ENCODE peak calls at places on chromosomes 2 and 18, in seven cellular contexts. X is H1, F is trophoblast cell, K is neuronal stem cell, J is IMR-90, P is mesendoderm, E is H9. L is an unnamed sample.

GRCh38 chr2:28437142-28437835 is 44.6 kb downstream of the FOSL2 start:
- DNase-seq in X (no peak), F (peak), K (no peak), J (no peak), P (peak), E (no peak), L (no peak)

GRCh38 chr2:69704446-69704845 is 37.5 kb upstream of the ANXA4 start:
- DNase-seq in X (no peak), F (no peak), K (no peak), J (no peak), P (no peak), E (no peak), L (no peak)

GRCh38 chr18:475202-475624 is 25.3 kb downstream of the COLEC12 start:
- DNase-seq in X (no peak), F (no peak), K (no peak), J (peak), P (peak), E (peak), L (peak)

GRCh38 chr18:3262234-3263171 is 570 bp downstream of the MYL12B start:
- DNase-seq in X (peak), F (peak), K (no peak), J (no peak), P (peak), E (no peak), L (peak)

GRCh38 chr2:202671317-202672035 is 36.7 kb downstream of the FAM117B start:
- DNase-seq in X (no peak), F (no peak), K (no peak), J (no peak), P (no peak), E (no peak), L (no peak)

GRCh38 chr2:191951832-191952231 is 104.9 kb upstream of the CAVIN2 start:
- DNase-seq in X (no peak), F (no peak), K (no peak), J (no peak), P (no peak), E (no peak), L (no peak)

GRCh38 chr2:188551671-188552070 is 260.0 kb downstream of the GULP1 start:
- DNase-seq in X (no peak), F (no peak), K (no peak), J (no peak), P (no peak), E (no peak), L (no peak)

GRCh38 chr2:200509227-200509607 is 651 bp downstream of the KCTD18 start:
- DNase-seq in X (peak), F (no peak), K (no peak), J (no peak), P (peak), E (no peak), L (peak)

GRCh38 chr18:45243347-45244095 is 371.8 kb upstream of the SLC14A2 start:
- DNase-seq in X (no peak), F (peak), K (no peak), J (no peak), P (no peak), E (no peak), L (no peak)

GRCh38 chr18:59834267-59834666 is 65.5 kb upstream of the PMAIP1 start:
- DNase-seq in X (no peak), F (no peak), K (no peak), J (no peak), P (no peak), E (no peak), L (no peak)

GRCh38 chr2:187299122-187299906 is 148.7 kb downstream of the CALCRL start:
- DNase-seq in X (no peak), F (no peak), K (no peak), J (no peak), P (peak), E (no peak), L (no peak)

GRCh38 chr2:89763581-89764485 is 1072.4 kb downstream of the RPIA start:
- DNase-seq in X (no peak), F (no peak), K (no peak), J (no peak), P (no peak), E (no peak), L (no peak)

GRCh38 chr2:10963155-10963554 is 51.4 kb downstream of the KCNF1 start:
- DNase-seq in X (no peak), F (no peak), K (no peak), J (peak), P (no peak), E (no peak), L (peak)

GRCh38 chr2:74087696-74088095 is 60.0 kb downstream of the BOLA3 start:
- DNase-seq in X (no peak), F (no peak), K (no peak), J (no peak), P (no peak), E (no peak), L (no peak)

GRCh38 chr2:73243884-73244570 is 9.9 kb downstream of the CCT7 start:
- DNase-seq in X (no peak), F (no peak), K (no peak), J (peak), P (peak), E (no peak), L (peak)

GRCh38 chr2:133240505-133241230 is 327.6 kb downstream of the NCKAP5 start:
- DNase-seq in X (no peak), F (no peak), K (no peak), J (peak), P (no peak), E (no peak), L (peak)

GRCh38 chr2:38415761-38416291 is 38.8 kb upstream of the ATL2 start:
- DNase-seq in X (no peak), F (no peak), K (no peak), J (no peak), P (no peak), E (no peak), L (no peak)

GRCh38 chr2:99956232-99957030 is 186.0 kb downstream of the AFF3 start:
- DNase-seq in X (no peak), F (no peak), K (no peak), J (no peak), P (no peak), E (no peak), L (no peak)

GRCh38 chr2:232492963-232493700 is 5.5 kb upstream of the ECEL1 start:
- DNase-seq in X (no peak), F (no peak), K (no peak), J (no peak), P (no peak), E (no peak), L (no peak)

GRCh38 chr2:74511104-74511989 is 2.9 kb upstream of the TLX2 start:
- DNase-seq in X (no peak), F (no peak), K (no peak), J (peak), P (no peak), E (no peak), L (no peak)

GRCh38 chr2:11366326-11366741 is 21.9 kb upstream of the ROCK2 start:
- DNase-seq in X (no peak), F (no peak), K (no peak), J (no peak), P (no peak), E (no peak), L (no peak)

GRCh38 chr18:24982831-24983230 is 369.1 kb downstream of the ZNF521 start:
- DNase-seq in X (no peak), F (no peak), K (no peak), J (peak), P (no peak), E (no peak), L (peak)

GRCh38 chr18:79921984-79922965 is 29.2 kb downstream of the SLC66A2 start:
- DNase-seq in X (no peak), F (no peak), K (no peak), J (no peak), P (no peak), E (no peak), L (no peak)

GRCh38 chr18:41690332-41691110 is 264.5 kb upstream of the PIK3C3 start:
- DNase-seq in X (no peak), F (no peak), K (no peak), J (no peak), P (no peak), E (no peak), L (peak)

GRCh38 chr2:104321141-104321799 is 532.6 kb upstream of the POU3F3 start:
- DNase-seq in X (no peak), F (no peak), K (peak), J (no peak), P (no peak), E (no peak), L (no peak)

GRCh38 chr2:230358305-230358704 is 31.3 kb downstream of the SP140L start:
- DNase-seq in X (no peak), F (no peak), K (no peak), J (peak), P (no peak), E (no peak), L (peak)

GRCh38 chr18:63322908-63323634 is 3.5 kb upstream of the BCL2 start:
- DNase-seq in X (no peak), F (peak), K (no peak), J (peak), P (peak), E (peak), L (peak)

GRCh38 chr18:22921762-22922161 is 11.4 kb upstream of the RBBP8 start:
- DNase-seq in X (no peak), F (no peak), K (no peak), J (no peak), P (no peak), E (no peak), L (no peak)

GRCh38 chr2:1927896-1928568 is 183.7 kb upstream of the PXDN start:
- DNase-seq in X (no peak), F (no peak), K (no peak), J (no peak), P (no peak), E (no peak), L (no peak)
- H2BK5ac ChIP-seq in X (no peak), F (no peak), K (no peak), J (no peak), P (no peak), E (no peak), L (no peak)

GRCh38 chr18:65073060-65073550 is 677.7 kb upstream of the CDH7 start:
- DNase-seq in X (no peak), F (no peak), K (no peak), J (no peak), P (no peak), E (no peak), L (no peak)
- H2BK5ac ChIP-seq in X (no peak), F (no peak), K (no peak), J (no peak), P (no peak), E (no peak), L (no peak)

GRCh38 chr2:49043405-49043982 is 110.8 kb downstream of the FSHR start:
- DNase-seq in X (no peak), F (no peak), K (no peak), J (no peak), P (no peak), E (no peak), L (no peak)
- H2BK5ac ChIP-seq in X (no peak), F (no peak), K (no peak), J (no peak), P (no peak), E (no peak), L (no peak)

DNA sequence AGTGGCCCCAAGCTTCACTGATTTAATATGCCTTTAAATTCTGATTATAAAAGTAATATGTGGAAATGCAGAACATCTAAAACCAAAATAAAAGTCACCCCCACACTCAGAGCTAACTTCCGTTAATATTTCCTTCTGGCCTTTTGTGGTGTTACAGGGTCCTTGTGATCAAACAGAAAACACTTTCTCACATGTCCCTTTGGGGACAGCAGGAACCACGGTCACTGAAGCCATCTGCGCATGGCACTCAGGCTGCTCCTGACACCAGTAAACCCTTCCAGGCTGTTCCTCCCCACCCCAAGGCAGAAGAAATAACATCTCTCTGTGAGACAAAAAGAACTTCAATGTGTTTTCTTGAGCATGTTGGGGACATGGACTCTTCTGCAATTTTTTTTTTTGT is 25.1 kb upstream of the GPR17 start:
- DNase-seq in X (no peak), F (no peak), K (no peak), J (no peak), P (no peak), E (no peak), L (no peak)
- H2BK5ac ChIP-seq in X (no peak), F (no peak), K (no peak), J (no peak), P (no peak), E (no peak), L (no peak)

GRCh38 chr2:67842375-67842959 is 220.3 kb downstream of the C1D start:
- DNase-seq in X (no peak), F (peak), K (no peak), J (no peak), P (no peak), E (no peak), L (no peak)
- H2BK5ac ChIP-seq in X (no peak), F (no peak), K (no peak), J (no peak), P (no peak), E (no peak), L (no peak)

GRCh38 chr2:66574701-66575624 is 140.0 kb downstream of the MEIS1 start:
- DNase-seq in X (peak), F (peak), K (peak), J (peak), P (peak), E (peak), L (peak)
- H2BK5ac ChIP-seq in X (no peak), F (peak), K (no peak), J (peak), P (no peak), E (no peak), L (no peak)

GRCh38 chr2:65355190-65355831 is 77.1 kb downstream of the SPRED2 start:
- DNase-seq in X (no peak), F (no peak), K (no peak), J (peak), P (no peak), E (no peak), L (peak)
- H2BK5ac ChIP-seq in X (no peak), F (no peak), K (no peak), J (no peak), P (no peak), E (no peak), L (no peak)

GRCh38 chr2:165163771-165164170 is 40.1 kb downstream of the SCN3A start:
- DNase-seq in X (no peak), F (no peak), K (no peak), J (peak), P (no peak), E (no peak), L (no peak)
- H2BK5ac ChIP-seq in X (no peak), F (no peak), K (no peak), J (no peak), P (no peak), E (no peak), L (no peak)

GRCh38 chr18:11695736-11696135 is 6.7 kb downstream of the GNAL start:
- DNase-seq in X (no peak), F (no peak), K (no peak), J (no peak), P (no peak), E (no peak), L (no peak)
- H2BK5ac ChIP-seq in X (no peak), F (no peak), K (no peak), J (no peak), P (no peak), E (no peak), L (no peak)